ENCODE peak calls at places on chromosomes 16 and 17, in six cellular contexts. One of them, this sample, is unnamed.

GRCh38 chr17:31524926-31525800 is 133.7 kb downstream of the RAB11FIP4 start:
- DNase-seq in NCI-H187: peak; percentile 33
- DNase-seq in LoVo: peak; percentile 64
- DNase-seq in stimulated activated CD4-positive, alpha-beta T cell treated with anti-CD3 and anti-CD28 coated beads, Interleukin-4, amount 100 ng/mL, for 1 hour: peak; percentile 93
- DNase-seq in Calu3: peak; percentile 95
- DNase-seq in astrocyte of the spinal cord: peak; percentile 82
- DNase-seq in this sample: peak; percentile 93

GRCh38 chr16:56425439-56425832 is at the start of gene AMFR:
- DNase-seq in stimulated activated CD4-positive, alpha-beta T cell treated with anti-CD3 and anti-CD28 coated beads, Interleukin-4, amount 100 ng/mL, for 1 hour: peak; percentile 69
- DNase-seq in astrocyte of the spinal cord: peak; percentile 63
- DNase-seq in Calu3: peak; percentile 88
- DNase-seq in NCI-H187: peak; percentile 16
- DNase-seq in LoVo: peak; percentile 89
- DNase-seq in this sample: peak; percentile 79

GRCh38 chr16:55540221-55540620 is 26.3 kb upstream of the CAPNS2 start:
- DNase-seq in stimulated activated CD4-positive, alpha-beta T cell treated with anti-CD3 and anti-CD28 coated beads, Interleukin-4, amount 100 ng/mL, for 1 hour: no peak
- DNase-seq in Calu3: no peak
- DNase-seq in astrocyte of the spinal cord: no peak
- DNase-seq in NCI-H187: no peak
- DNase-seq in LoVo: no peak
- DNase-seq in this sample: no peak

GRCh38 chr16:2288701-2289100 is 20.8 kb upstream of the RNPS1 start:
- DNase-seq in NCI-H187: no peak
- DNase-seq in stimulated activated CD4-positive, alpha-beta T cell treated with anti-CD3 and anti-CD28 coated beads, Interleukin-4, amount 100 ng/mL, for 1 hour: no peak
- DNase-seq in astrocyte of the spinal cord: no peak
- DNase-seq in Calu3: no peak
- DNase-seq in LoVo: no peak
- DNase-seq in this sample: no peak

GRCh38 chr16:87956169-87956770 is 5.0 kb downstream of the BANP start:
- DNase-seq in NCI-H187: no peak
- DNase-seq in astrocyte of the spinal cord: peak; percentile 69
- DNase-seq in Calu3: no peak
- DNase-seq in stimulated activated CD4-positive, alpha-beta T cell treated with anti-CD3 and anti-CD28 coated beads, Interleukin-4, amount 100 ng/mL, for 1 hour: peak; percentile 68
- DNase-seq in LoVo: no peak
- DNase-seq in this sample: no peak

GRCh38 chr17:61265397-61265796 is 134.2 kb upstream of the TBX2 start:
- DNase-seq in LoVo: no peak
- DNase-seq in stimulated activated CD4-positive, alpha-beta T cell treated with anti-CD3 and anti-CD28 coated beads, Interleukin-4, amount 100 ng/mL, for 1 hour: no peak
- DNase-seq in astrocyte of the spinal cord: no peak
- DNase-seq in Calu3: no peak
- DNase-seq in NCI-H187: no peak
- DNase-seq in this sample: no peak

GRCh38 chr17:29555840-29556239 is 11.0 kb downstream of the ABHD15 start:
- DNase-seq in LoVo: no peak
- DNase-seq in Calu3: peak; percentile 59
- DNase-seq in astrocyte of the spinal cord: no peak
- DNase-seq in stimulated activated CD4-positive, alpha-beta T cell treated with anti-CD3 and anti-CD28 coated beads, Interleukin-4, amount 100 ng/mL, for 1 hour: no peak
- DNase-seq in NCI-H187: no peak
- DNase-seq in this sample: peak; percentile 71

GRCh38 chr17:63476857-63477470 is at the start of gene ACE:
- DNase-seq in Calu3: peak; percentile 36
- DNase-seq in astrocyte of the spinal cord: no peak
- DNase-seq in stimulated activated CD4-positive, alpha-beta T cell treated with anti-CD3 and anti-CD28 coated beads, Interleukin-4, amount 100 ng/mL, for 1 hour: peak; percentile 41
- DNase-seq in LoVo: peak; percentile 41
- DNase-seq in NCI-H187: peak; percentile 68
- DNase-seq in this sample: peak; percentile 53

GRCh38 chr16:78249056-78249455 is 149.6 kb downstream of the WWOX start:
- DNase-seq in LoVo: no peak
- DNase-seq in astrocyte of the spinal cord: no peak
- DNase-seq in stimulated activated CD4-positive, alpha-beta T cell treated with anti-CD3 and anti-CD28 coated beads, Interleukin-4, amount 100 ng/mL, for 1 hour: no peak
- DNase-seq in NCI-H187: peak; percentile 12
- DNase-seq in Calu3: peak; percentile 48
- DNase-seq in this sample: peak; percentile 83

GRCh38 chr16:2019919-2020831 is 590 bp downstream of the NPW start:
- DNase-seq in Calu3: no peak
- DNase-seq in astrocyte of the spinal cord: no peak
- DNase-seq in NCI-H187: no peak
- DNase-seq in stimulated activated CD4-positive, alpha-beta T cell treated with anti-CD3 and anti-CD28 coated beads, Interleukin-4, amount 100 ng/mL, for 1 hour: no peak
- DNase-seq in LoVo: no peak
- DNase-seq in this sample: no peak

GRCh38 chr16:3065069-3065741 is at the start of gene IL32:
- DNase-seq in LoVo: peak; percentile 82
- DNase-seq in NCI-H187: no peak
- DNase-seq in Calu3: peak; percentile 80
- DNase-seq in astrocyte of the spinal cord: peak; percentile 61
- DNase-seq in stimulated activated CD4-positive, alpha-beta T cell treated with anti-CD3 and anti-CD28 coated beads, Interleukin-4, amount 100 ng/mL, for 1 hour: peak; percentile 71
- DNase-seq in this sample: peak; percentile 97

GRCh38 chr16:31224092-31224955 is 7.4 kb upstream of the PYDC1 start:
- DNase-seq in LoVo: no peak
- DNase-seq in stimulated activated CD4-positive, alpha-beta T cell treated with anti-CD3 and anti-CD28 coated beads, Interleukin-4, amount 100 ng/mL, for 1 hour: no peak
- DNase-seq in NCI-H187: no peak
- DNase-seq in Calu3: no peak
- DNase-seq in astrocyte of the spinal cord: no peak
- DNase-seq in this sample: no peak

GRCh38 chr16:12819126-12820117 is 15.7 kb upstream of the CPPED1 start:
- DNase-seq in NCI-H187: peak; percentile 0
- DNase-seq in Calu3: peak; percentile 70
- DNase-seq in astrocyte of the spinal cord: peak; percentile 45
- DNase-seq in stimulated activated CD4-positive, alpha-beta T cell treated with anti-CD3 and anti-CD28 coated beads, Interleukin-4, amount 100 ng/mL, for 1 hour: peak; percentile 82
- DNase-seq in LoVo: peak; percentile 59
- DNase-seq in this sample: peak; percentile 47

GRCh38 chr17:76050226-76051070 is 21.9 kb downstream of the SRP68 start:
- DNase-seq in NCI-H187: no peak
- DNase-seq in stimulated activated CD4-positive, alpha-beta T cell treated with anti-CD3 and anti-CD28 coated beads, Interleukin-4, amount 100 ng/mL, for 1 hour: no peak
- DNase-seq in Calu3: no peak
- DNase-seq in astrocyte of the spinal cord: no peak
- DNase-seq in LoVo: no peak
- DNase-seq in this sample: no peak

GRCh38 chr17:40191237-40192208 is 14.3 kb downstream of the RAPGEFL1 start:
- DNase-seq in stimulated activated CD4-positive, alpha-beta T cell treated with anti-CD3 and anti-CD28 coated beads, Interleukin-4, amount 100 ng/mL, for 1 hour: peak; percentile 63
- DNase-seq in NCI-H187: peak; percentile 26
- DNase-seq in Calu3: no peak
- DNase-seq in astrocyte of the spinal cord: peak; percentile 78
- DNase-seq in LoVo: no peak
- DNase-seq in this sample: peak; percentile 81

GRCh38 chr17:34758316-34758715 is 178.9 kb downstream of the TMEM132E start:
- DNase-seq in astrocyte of the spinal cord: no peak
- DNase-seq in stimulated activated CD4-positive, alpha-beta T cell treated with anti-CD3 and anti-CD28 coated beads, Interleukin-4, amount 100 ng/mL, for 1 hour: no peak
- DNase-seq in NCI-H187: no peak
- DNase-seq in Calu3: no peak
- DNase-seq in LoVo: no peak
- DNase-seq in this sample: no peak

GRCh38 chr16:85947511-85948509 is 48.8 kb downstream of the IRF8 start:
- DNase-seq in NCI-H187: no peak
- DNase-seq in stimulated activated CD4-positive, alpha-beta T cell treated with anti-CD3 and anti-CD28 coated beads, Interleukin-4, amount 100 ng/mL, for 1 hour: peak; percentile 59
- DNase-seq in Calu3: peak; percentile 13
- DNase-seq in astrocyte of the spinal cord: no peak
- DNase-seq in LoVo: no peak
- DNase-seq in this sample: no peak

GRCh38 chr16:81415757-81416156 is 28.9 kb upstream of the CMIP start:
- DNase-seq in astrocyte of the spinal cord: no peak
- DNase-seq in LoVo: no peak
- DNase-seq in stimulated activated CD4-positive, alpha-beta T cell treated with anti-CD3 and anti-CD28 coated beads, Interleukin-4, amount 100 ng/mL, for 1 hour: no peak
- DNase-seq in Calu3: no peak
- DNase-seq in NCI-H187: no peak
- DNase-seq in this sample: no peak

GRCh38 chr17:32445075-32445427 is 741 bp downstream of the PSMD11 start:
- DNase-seq in astrocyte of the spinal cord: peak; percentile 65
- DNase-seq in LoVo: peak; percentile 67
- DNase-seq in Calu3: peak; percentile 44
- DNase-seq in NCI-H187: no peak
- DNase-seq in stimulated activated CD4-positive, alpha-beta T cell treated with anti-CD3 and anti-CD28 coated beads, Interleukin-4, amount 100 ng/mL, for 1 hour: peak; percentile 38
- DNase-seq in this sample: peak; percentile 43

GRCh38 chr17:65868881-65869280 is 307.4 kb upstream of the AXIN2 start:
- DNase-seq in astrocyte of the spinal cord: no peak
- DNase-seq in LoVo: no peak
- DNase-seq in stimulated activated CD4-positive, alpha-beta T cell treated with anti-CD3 and anti-CD28 coated beads, Interleukin-4, amount 100 ng/mL, for 1 hour: no peak
- DNase-seq in Calu3: no peak
- DNase-seq in NCI-H187: no peak
- DNase-seq in this sample: no peak

GRCh38 chr17:34420254-34420766 is 57.3 kb upstream of the CCL1 start:
- DNase-seq in LoVo: peak; percentile 47
- DNase-seq in Calu3: peak; percentile 73
- DNase-seq in stimulated activated CD4-positive, alpha-beta T cell treated with anti-CD3 and anti-CD28 coated beads, Interleukin-4, amount 100 ng/mL, for 1 hour: peak; percentile 54
- DNase-seq in astrocyte of the spinal cord: peak; percentile 55
- DNase-seq in NCI-H187: peak; percentile 73
- DNase-seq in this sample: peak; percentile 67

GRCh38 chr17:80798595-80799552 is 192.8 kb upstream of the CHMP6 start:
- DNase-seq in NCI-H187: no peak
- DNase-seq in stimulated activated CD4-positive, alpha-beta T cell treated with anti-CD3 and anti-CD28 coated beads, Interleukin-4, amount 100 ng/mL, for 1 hour: no peak
- DNase-seq in Calu3: no peak
- DNase-seq in astrocyte of the spinal cord: no peak
- DNase-seq in LoVo: no peak
- DNase-seq in this sample: no peak

GRCh38 chr16:55622302-55622701 is 33.5 kb upstream of the SLC6A2 start:
- DNase-seq in LoVo: no peak
- DNase-seq in stimulated activated CD4-positive, alpha-beta T cell treated with anti-CD3 and anti-CD28 coated beads, Interleukin-4, amount 100 ng/mL, for 1 hour: no peak
- DNase-seq in astrocyte of the spinal cord: no peak
- DNase-seq in Calu3: no peak
- DNase-seq in NCI-H187: no peak
- DNase-seq in this sample: no peak

GRCh38 chr17:1752425-1752941 is 9.4 kb upstream of the SERPINF1 start:
- DNase-seq in astrocyte of the spinal cord: no peak
- DNase-seq in Calu3: peak; percentile 34
- DNase-seq in LoVo: peak; percentile 5
- DNase-seq in NCI-H187: no peak
- DNase-seq in stimulated activated CD4-positive, alpha-beta T cell treated with anti-CD3 and anti-CD28 coated beads, Interleukin-4, amount 100 ng/mL, for 1 hour: no peak
- DNase-seq in this sample: no peak

GRCh38 chr16:648071-648785 is 937 bp upstream of the WDR90 start:
- DNase-seq in LoVo: peak; percentile 80
- DNase-seq in astrocyte of the spinal cord: no peak
- DNase-seq in stimulated activated CD4-positive, alpha-beta T cell treated with anti-CD3 and anti-CD28 coated beads, Interleukin-4, amount 100 ng/mL, for 1 hour: peak; percentile 53
- DNase-seq in Calu3: peak; percentile 82
- DNase-seq in NCI-H187: peak; percentile 30
- DNase-seq in this sample: peak; percentile 91

GRCh38 chr17:6894206-6894528 is 62.6 kb upstream of the TEKT1 start:
- DNase-seq in astrocyte of the spinal cord: no peak
- DNase-seq in stimulated activated CD4-positive, alpha-beta T cell treated with anti-CD3 and anti-CD28 coated beads, Interleukin-4, amount 100 ng/mL, for 1 hour: peak; percentile 16
- DNase-seq in Calu3: peak; percentile 41
- DNase-seq in LoVo: no peak
- DNase-seq in NCI-H187: no peak
- DNase-seq in this sample: no peak

GRCh38 chr16:17555176-17555575 is 84.4 kb upstream of the XYLT1 start:
- DNase-seq in NCI-H187: no peak
- DNase-seq in stimulated activated CD4-positive, alpha-beta T cell treated with anti-CD3 and anti-CD28 coated beads, Interleukin-4, amount 100 ng/mL, for 1 hour: no peak
- DNase-seq in LoVo: no peak
- DNase-seq in astrocyte of the spinal cord: peak; percentile 80
- DNase-seq in Calu3: no peak
- DNase-seq in this sample: no peak

GRCh38 chr17:8766731-8767130 is 8.4 kb upstream of the SPDYE4 start:
- DNase-seq in LoVo: no peak
- DNase-seq in NCI-H187: no peak
- DNase-seq in Calu3: no peak
- DNase-seq in astrocyte of the spinal cord: no peak
- DNase-seq in stimulated activated CD4-positive, alpha-beta T cell treated with anti-CD3 and anti-CD28 coated beads, Interleukin-4, amount 100 ng/mL, for 1 hour: no peak
- DNase-seq in this sample: no peak

GRCh38 chr16:85216522-85217375 is 104.5 kb upstream of the CIBAR2 start:
- DNase-seq in NCI-H187: no peak
- DNase-seq in LoVo: no peak
- DNase-seq in Calu3: no peak
- DNase-seq in stimulated activated CD4-positive, alpha-beta T cell treated with anti-CD3 and anti-CD28 coated beads, Interleukin-4, amount 100 ng/mL, for 1 hour: no peak
- DNase-seq in astrocyte of the spinal cord: no peak
- DNase-seq in this sample: no peak

GRCh38 chr16:21950782-21951521 is 2.2 kb upstream of the UQCRC2 start:
- DNase-seq in LoVo: peak; percentile 39
- DNase-seq in Calu3: peak; percentile 40
- DNase-seq in NCI-H187: no peak
- DNase-seq in astrocyte of the spinal cord: peak; percentile 32
- DNase-seq in stimulated activated CD4-positive, alpha-beta T cell treated with anti-CD3 and anti-CD28 coated beads, Interleukin-4, amount 100 ng/mL, for 1 hour: no peak
- DNase-seq in this sample: no peak

GRCh38 chr16:11783319-11784047 is 13.6 kb downstream of the ZC3H7A start:
- DNase-seq in stimulated activated CD4-positive, alpha-beta T cell treated with anti-CD3 and anti-CD28 coated beads, Interleukin-4, amount 100 ng/mL, for 1 hour: peak; percentile 25
- DNase-seq in Calu3: peak; percentile 18
- DNase-seq in LoVo: no peak
- DNase-seq in NCI-H187: no peak
- DNase-seq in astrocyte of the spinal cord: peak; percentile 49
- DNase-seq in this sample: no peak